ENCODE peak calls at places on chromosomes 12 and 14, in ten cellular contexts. T, U, B, P, V, O, Z, X, D and I are unnamed samples.

GRCh38 chr12:124494751-124495129 is 72.7 kb downstream of the NCOR2 start:
- DNase-seq in Z (no peak), X (no peak), O (no peak), B (no peak), T (no peak), P (no peak), D (no peak), U (no peak), V (no peak), I (no peak)

GRCh38 chr14:63564318-63564717 is 21.1 kb upstream of the PPP2R5E start:
- DNase-seq in T (no peak), V (no peak), D (no peak), B (peak; percentile 25), X (no peak), U (peak; percentile 41), P (no peak), Z (no peak), O (no peak), I (no peak)

GRCh38 chr14:20455355-20456300 is 602 bp downstream of the APEX1 start:
- DNase-seq in P (peak; percentile 73), T (no peak), B (peak; percentile 87), D (peak; percentile 89), V (no peak), X (no peak), U (peak; percentile 93), Z (no peak), O (no peak), I (peak; percentile 53)

GRCh38 chr12:77814361-77814760 is 16.3 kb upstream of the NAV3 start:
- DNase-seq in V (no peak), B (no peak), D (no peak), U (no peak), T (no peak), P (no peak), O (no peak), Z (no peak), X (no peak), I (no peak)

GRCh38 chr14:100015251-100015655 is 50.0 kb upstream of the EVL start:
- DNase-seq in P (no peak), O (no peak), T (peak; percentile 54), V (no peak), D (peak; percentile 53), Z (no peak), B (no peak), U (no peak), X (no peak), I (no peak)

GRCh38 chr12:106084048-106084671 is 54.6 kb downstream of the NUAK1 start:
- DNase-seq in X (peak; percentile 83), Z (no peak), U (peak; percentile 81), B (peak; percentile 97), T (no peak), D (peak; percentile 88), O (peak; percentile 81), V (no peak), P (peak; percentile 57), I (no peak)

GRCh38 chr12:29403991-29404390 is 23.0 kb upstream of the ERGIC2 start:
- DNase-seq in T (no peak), V (no peak), Z (no peak), O (no peak), P (no peak), B (no peak), X (no peak), D (no peak), U (no peak), I (no peak)

GRCh38 chr12:77723308-77723707 is 107.4 kb upstream of the NAV3 start:
- DNase-seq in O (no peak), X (no peak), Z (no peak), P (no peak), B (no peak), T (no peak), U (peak; percentile 27), V (no peak), D (no peak), I (no peak)

GRCh38 chr14:52840916-52841315 is 49.5 kb upstream of the GNPNAT1 start:
- DNase-seq in B (peak; percentile 34), V (no peak), U (peak; percentile 95), X (peak; percentile 47), O (no peak), T (no peak), P (peak; percentile 33), D (peak; percentile 71), Z (no peak), I (peak; percentile 3)

GRCh38 chr14:52848626-52849025 is 57.2 kb upstream of the GNPNAT1 start:
- DNase-seq in T (no peak), V (no peak), B (no peak), U (no peak), X (no peak), D (no peak), P (no peak), O (no peak), Z (no peak), I (no peak)

GRCh38 chr14:52845079-52845478 is 53.7 kb upstream of the GNPNAT1 start:
- DNase-seq in P (no peak), V (no peak), B (no peak), D (no peak), Z (no peak), O (no peak), T (no peak), X (no peak), U (no peak), I (no peak)

DNA sequence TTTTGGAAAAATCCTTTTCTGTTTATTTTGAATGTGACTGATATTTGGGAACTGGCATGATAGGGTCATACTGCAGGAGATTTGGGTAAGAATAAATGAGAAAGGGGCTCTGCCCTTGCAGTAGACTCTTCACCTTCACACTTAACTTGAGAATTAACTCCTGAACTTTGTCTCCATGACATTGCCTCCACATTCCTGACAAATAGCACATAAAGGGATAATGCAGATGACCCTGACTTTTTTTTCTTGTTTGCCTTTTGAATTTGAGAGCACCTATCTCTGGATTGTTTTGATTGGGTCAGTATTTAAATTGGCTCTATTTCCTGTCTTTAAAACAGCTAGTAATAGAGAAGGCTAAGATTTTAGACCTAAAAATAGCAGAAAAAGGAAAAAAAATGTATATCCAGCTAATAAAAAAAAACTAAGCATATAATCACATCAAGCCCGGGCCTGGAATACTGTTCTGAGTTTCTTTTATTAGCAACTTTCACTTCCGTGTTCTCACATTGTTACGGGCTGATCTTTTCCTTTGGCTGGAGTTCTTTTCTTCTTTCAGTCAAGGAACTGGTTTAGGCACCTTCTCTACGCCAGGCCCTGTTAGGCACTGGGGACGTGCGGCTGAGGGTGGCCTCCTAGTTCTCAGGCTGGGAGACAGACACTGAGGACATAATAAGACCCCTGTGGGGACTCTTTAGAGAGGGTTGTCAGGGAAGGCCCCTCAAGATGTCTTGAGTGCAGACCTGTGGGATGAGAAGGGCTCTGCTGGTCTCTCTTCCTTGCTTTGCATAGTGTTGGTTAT is 53.1 kb upstream of the GNPNAT1 start:
- DNase-seq in V (no peak), X (no peak), O (no peak), Z (no peak), U (peak; percentile 37), B (no peak), D (no peak), T (no peak), P (no peak), I (no peak)
- H3K27ac ChIP-seq in V (peak overlapping the region; percentile 32), X (peak overlapping the region; percentile 5), O (no peak overlapping the region), Z (peak overlapping the region; percentile 18), U (peak overlapping the region; percentile 2), B (peak overlapping the region; percentile 24), D (no peak overlapping the region), T (no peak overlapping the region), P (no peak overlapping the region), I (no peak overlapping the region)

GRCh38 chr14:79373451-79373850 is 837.9 kb downstream of the DIO2 start:
- DNase-seq in D (no peak), X (no peak), Z (no peak), U (no peak), P (no peak), O (no peak), V (no peak), T (no peak), B (no peak), I (no peak)

GRCh38 chr14:79376557-79376956 is 834.7 kb downstream of the DIO2 start:
- DNase-seq in T (no peak), O (no peak), X (no peak), U (peak; percentile 1), Z (no peak), P (no peak), V (no peak), D (no peak), B (no peak), I (no peak)

GRCh38 chr14:79375336-79375735 is 836.0 kb downstream of the DIO2 start:
- DNase-seq in P (no peak), B (no peak), X (no peak), T (no peak), U (no peak), Z (no peak), V (no peak), D (no peak), O (no peak), I (no peak)

GRCh38 chr14:79379266-79379665 is 832.0 kb downstream of the DIO2 start:
- DNase-seq in T (no peak), B (no peak), U (no peak), O (no peak), Z (no peak), D (no peak), X (no peak), P (no peak), V (no peak), I (no peak)

GRCh38 chr14:79378020-79378419 is 833.3 kb downstream of the DIO2 start:
- DNase-seq in D (no peak), U (no peak), T (no peak), Z (no peak), P (no peak), B (no peak), V (no peak), O (no peak), X (no peak), I (no peak)
- H3K27ac ChIP-seq in D (no peak overlapping the region), U (no peak overlapping the region), T (no peak overlapping the region), Z (no peak overlapping the region), P (no peak overlapping the region), B (no peak overlapping the region), V (no peak overlapping the region), O (no peak overlapping the region), X (no peak overlapping the region), I (no peak overlapping the region)

DNA sequence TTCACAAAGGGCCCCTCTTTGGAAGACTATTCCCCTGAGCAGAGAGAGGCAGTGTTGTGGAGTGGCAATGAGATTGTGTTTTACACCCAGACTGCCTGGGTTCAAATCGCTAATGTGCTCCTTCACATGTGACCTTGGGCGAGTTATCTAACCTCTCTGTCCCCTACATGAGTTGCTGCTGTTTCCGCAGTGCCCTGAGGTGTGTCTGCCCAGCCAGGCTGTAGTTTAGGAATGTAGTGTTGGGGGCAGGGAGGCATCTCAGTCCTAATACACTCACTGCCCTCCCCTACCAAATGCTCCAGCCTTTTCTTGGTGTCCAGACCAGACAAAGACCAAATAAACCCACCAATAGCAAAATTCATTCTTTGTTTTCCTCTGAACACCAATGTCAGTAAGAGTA is 78.6 kb downstream of the SLC24A4 start:
- DNase-seq in Z (no peak), O (no peak), X (no peak), P (no peak), B (no peak), D (no peak), T (no peak), U (no peak), V (no peak), I (no peak)
- H3K27ac ChIP-seq in Z (no peak overlapping the region), O (no peak overlapping the region), X (no peak overlapping the region), P (no peak overlapping the region), B (no peak overlapping the region), D (no peak overlapping the region), T (peak overlapping the region; percentile 53), U (no peak overlapping the region), V (no peak overlapping the region), I (no peak overlapping the region)

GRCh38 chr12:50508420-50508819 is 3.6 kb downstream of the DIP2B start:
- DNase-seq in U (peak; percentile 29), B (no peak), T (no peak), O (no peak), X (no peak), D (no peak), V (no peak), Z (no peak), P (no peak), I (no peak)

GRCh38 chr12:50509009-50509663 is 4.4 kb downstream of the DIP2B start:
- DNase-seq in B (no peak), P (no peak), D (no peak), V (no peak), U (no peak), T (no peak), X (no peak), O (no peak), Z (no peak), I (no peak)

GRCh38 chr12:50506753-50507473 is 2.1 kb downstream of the DIP2B start:
- DNase-seq in O (no peak), V (no peak), P (no peak), D (no peak), Z (no peak), X (no peak), T (no peak), B (peak; percentile 17), U (no peak), I (no peak)

GRCh38 chr12:50507474-50507838 is 2.7 kb downstream of the DIP2B start:
- DNase-seq in X (no peak), Z (no peak), T (no peak), U (no peak), P (no peak), O (no peak), B (no peak), V (no peak), D (no peak), I (no peak)

DNA sequence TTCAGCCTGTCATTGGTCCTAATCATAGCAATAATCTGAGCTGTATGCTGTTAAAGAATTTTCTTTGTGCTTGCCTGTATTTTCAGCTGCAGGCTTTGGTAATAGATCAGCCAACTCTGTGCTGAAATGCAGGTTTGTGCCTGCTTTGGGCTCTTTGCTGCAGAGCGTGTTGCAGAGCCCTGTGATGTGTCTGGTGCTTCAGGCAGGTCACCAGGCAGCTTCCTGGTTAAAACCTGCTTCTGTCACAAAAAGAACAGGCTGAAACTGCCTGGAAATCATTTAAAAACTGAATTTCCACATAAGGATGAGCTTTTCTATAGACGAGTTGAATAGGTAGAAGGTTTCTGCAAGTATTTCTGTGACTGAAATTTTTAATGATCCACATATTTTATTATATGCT is 3.1 kb downstream of the DIP2B start:
- DNase-seq in Z (no peak), O (no peak), P (no peak), D (no peak), V (no peak), U (no peak), B (no peak), T (no peak), X (no peak), I (no peak)
- H3K27ac ChIP-seq in Z (no peak overlapping the region), O (no peak overlapping the region), P (no peak overlapping the region), D (no peak overlapping the region), V (no peak overlapping the region), U (no peak overlapping the region), B (no peak overlapping the region), T (no peak overlapping the region), X (no peak overlapping the region), I (peak overlapping the region; percentile 100)